ENCODE peak calls at places on chromosomes 4 and X, in five cellular contexts. R is lung, V is dorsolateral prefrontal cortex, A is kidney epithelial cell, Q is suprapubic skin. L is an unnamed sample.

GRCh38 chr4:173801876-173802713 is 272.1 kb upstream of the HAND2 start:
- DNase-seq in R (no peak), V (no peak), A (no peak), Q (no peak), L (no peak)

GRCh38 chr4:131499139-131499873 is 1649.8 kb upstream of the PCDH10 start:
- DNase-seq in R (no peak), V (no peak), A (peak; percentile 28), Q (no peak), L (no peak)

GRCh38 chr4:152258804-152259708 is 276.8 kb downstream of the FBXW7 start:
- DNase-seq in R (no peak), V (no peak), A (peak; percentile 77), Q (no peak), L (peak; percentile 57)

GRCh38 chrX:10047631-10048030 is 80.5 kb downstream of the CLDN34 start:
- DNase-seq in R (no peak), V (no peak), A (no peak), Q (no peak), L (no peak)

GRCh38 chr4:41142946-41143720 is 71.2 kb downstream of the APBB2 start:
- DNase-seq in R (peak; percentile 62), V (no peak), A (peak; percentile 81), Q (peak; percentile 79), L (peak; percentile 94)

GRCh38 chr4:2501034-2501594 is 32.2 kb downstream of the RNF4 start:
- DNase-seq in R (no peak), V (no peak), A (no peak), Q (no peak), L (no peak)

GRCh38 chrX:69968956-69969355 is 80.8 kb downstream of the AWAT2 start:
- DNase-seq in R (no peak), V (peak; percentile 10), A (no peak), Q (no peak), L (no peak)

GRCh38 chr4:148914734-148915133 is 472.5 kb upstream of the NR3C2 start:
- DNase-seq in R (no peak), V (no peak), A (no peak), Q (no peak), L (no peak)

GRCh38 chrX:124217289-124218251 is 114.9 kb upstream of the TEX13D start:
- DNase-seq in R (no peak), V (no peak), A (no peak), Q (no peak), L (no peak)

GRCh38 chr4:133320576-133321170 is 171.6 kb downstream of the PCDH10 start:
- DNase-seq in R (no peak), V (no peak), A (no peak), Q (no peak), L (no peak)

GRCh38 chr4:42515156-42515884 is 118.0 kb downstream of the SHISA3 start:
- DNase-seq in R (no peak), V (no peak), A (no peak), Q (no peak), L (no peak)

GRCh38 chrX:73561791-73562190 is 1.2 kb upstream of the CHIC1 start:
- DNase-seq in R (no peak), V (no peak), A (no peak), Q (no peak), L (no peak)

GRCh38 chrX:147376601-147377387 is 534.9 kb upstream of the FMR1 start:
- DNase-seq in R (no peak), V (no peak), A (no peak), Q (no peak), L (no peak)

GRCh38 chr4:38387348-38387747 is 276.7 kb upstream of the KLF3 start:
- DNase-seq in R (peak; percentile 89), V (no peak), A (no peak), Q (peak; percentile 77), L (no peak)

GRCh38 chr4:13476915-13477314 is 7.2 kb downstream of the RAB28 start:
- DNase-seq in R (no peak), V (no peak), A (peak; percentile 25), Q (no peak), L (peak; percentile 76)

GRCh38 chrX:69919749-69920148 is 130.0 kb downstream of the AWAT2 start:
- DNase-seq in R (no peak), V (no peak), A (no peak), Q (no peak), L (no peak)

GRCh38 chr4:124146071-124146470 is 566.5 kb downstream of the ANKRD50 start:
- DNase-seq in R (no peak), V (no peak), A (no peak), Q (no peak), L (no peak)

GRCh38 chrX:23525531-23525930 is 141.8 kb upstream of the PRDX4 start:
- DNase-seq in R (no peak), V (no peak), A (no peak), Q (no peak), L (no peak)

GRCh38 chrX:52262195-52262546 is 77.5 kb downstream of the MAGED4 start:
- DNase-seq in R (no peak), V (no peak), A (no peak), Q (no peak), L (no peak)

GRCh38 chr4:707929-708630 is 2.4 kb downstream of the PCGF3 start:
- DNase-seq in R (no peak), V (no peak), A (no peak), Q (no peak), L (no peak)
- H3K4me3 ChIP-seq in R (no peak overlapping the region), V (no peak overlapping the region), A (no peak overlapping the region), Q (peak overlapping the region; percentile 96), L (no peak overlapping the region)

GRCh38 chrX:120457766-120458180 is 11.3 kb downstream of the LAMP2 start:
- DNase-seq in R (no peak), V (no peak), A (peak; percentile 68), Q (no peak), L (peak; percentile 71)

GRCh38 chrX:120453985-120454384 is 15.1 kb downstream of the LAMP2 start:
- DNase-seq in R (no peak), V (no peak), A (no peak), Q (no peak), L (no peak)

GRCh38 chrX:120452131-120452530 is 17.0 kb downstream of the LAMP2 start:
- DNase-seq in R (no peak), V (peak; percentile 21), A (no peak), Q (no peak), L (no peak)

GRCh38 chrX:120459313-120459712 is 9.8 kb downstream of the LAMP2 start:
- DNase-seq in R (no peak), V (no peak), A (no peak), Q (no peak), L (no peak)

DNA sequence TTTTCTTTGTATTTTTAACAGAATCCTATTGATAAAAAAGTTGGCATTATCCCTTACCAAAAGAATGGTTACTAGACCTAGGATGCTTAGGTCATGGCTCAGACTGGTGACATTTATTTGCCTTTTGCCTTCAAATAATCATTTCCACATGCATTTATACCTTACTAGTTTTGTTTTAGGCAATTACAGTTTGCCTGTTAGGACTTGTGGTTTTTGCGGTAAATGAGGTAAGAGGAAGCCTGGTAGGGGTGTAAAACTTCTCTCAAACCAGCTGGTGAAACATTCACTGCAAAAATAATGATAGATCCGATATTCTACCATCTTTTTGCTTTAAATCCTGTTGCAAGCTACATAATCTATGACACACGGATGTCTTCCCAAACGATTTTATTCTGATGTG is 12.1 kb downstream of the LAMP2 start:
- DNase-seq in R (no peak), V (no peak), A (no peak), Q (no peak), L (no peak)
- H3K4me3 ChIP-seq in R (no peak overlapping the region), V (no peak overlapping the region), A (no peak overlapping the region), Q (no peak overlapping the region), L (no peak overlapping the region)

DNA sequence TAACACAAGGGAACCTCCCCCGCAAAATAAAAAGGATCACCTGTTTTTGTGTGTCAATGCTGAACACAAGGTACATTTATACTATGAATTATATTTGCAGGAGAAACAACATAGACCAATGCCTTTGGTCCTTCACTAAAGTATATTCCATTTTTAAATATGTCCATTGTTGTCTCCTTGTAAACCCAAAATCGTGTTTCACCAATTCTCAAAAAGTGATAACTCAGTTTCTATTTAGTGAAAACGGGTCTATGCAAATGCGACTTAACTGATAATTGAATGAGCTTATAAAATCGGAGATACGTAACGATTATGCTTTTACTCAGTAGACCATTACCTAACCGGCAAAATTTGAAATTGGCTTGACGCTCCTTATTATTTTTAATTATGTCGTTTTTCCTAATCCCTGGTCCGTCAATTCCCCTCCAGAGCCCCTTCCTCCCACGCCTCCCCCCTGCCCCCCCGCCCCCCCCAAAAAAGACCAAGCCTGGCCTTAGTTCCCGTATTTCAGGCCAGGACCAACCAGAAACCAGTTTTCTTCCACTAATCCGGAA is 2.0 kb downstream of the BRWD3 start:
- DNase-seq in R (no peak), V (no peak), A (no peak), Q (no peak), L (no peak)
- H3K4me3 ChIP-seq in R (no peak overlapping the region), V (peak overlapping the region; percentile 72), A (peak overlapping the region; percentile 73), Q (peak overlapping the region; percentile 61), L (peak overlapping the region; percentile 66)

DNA sequence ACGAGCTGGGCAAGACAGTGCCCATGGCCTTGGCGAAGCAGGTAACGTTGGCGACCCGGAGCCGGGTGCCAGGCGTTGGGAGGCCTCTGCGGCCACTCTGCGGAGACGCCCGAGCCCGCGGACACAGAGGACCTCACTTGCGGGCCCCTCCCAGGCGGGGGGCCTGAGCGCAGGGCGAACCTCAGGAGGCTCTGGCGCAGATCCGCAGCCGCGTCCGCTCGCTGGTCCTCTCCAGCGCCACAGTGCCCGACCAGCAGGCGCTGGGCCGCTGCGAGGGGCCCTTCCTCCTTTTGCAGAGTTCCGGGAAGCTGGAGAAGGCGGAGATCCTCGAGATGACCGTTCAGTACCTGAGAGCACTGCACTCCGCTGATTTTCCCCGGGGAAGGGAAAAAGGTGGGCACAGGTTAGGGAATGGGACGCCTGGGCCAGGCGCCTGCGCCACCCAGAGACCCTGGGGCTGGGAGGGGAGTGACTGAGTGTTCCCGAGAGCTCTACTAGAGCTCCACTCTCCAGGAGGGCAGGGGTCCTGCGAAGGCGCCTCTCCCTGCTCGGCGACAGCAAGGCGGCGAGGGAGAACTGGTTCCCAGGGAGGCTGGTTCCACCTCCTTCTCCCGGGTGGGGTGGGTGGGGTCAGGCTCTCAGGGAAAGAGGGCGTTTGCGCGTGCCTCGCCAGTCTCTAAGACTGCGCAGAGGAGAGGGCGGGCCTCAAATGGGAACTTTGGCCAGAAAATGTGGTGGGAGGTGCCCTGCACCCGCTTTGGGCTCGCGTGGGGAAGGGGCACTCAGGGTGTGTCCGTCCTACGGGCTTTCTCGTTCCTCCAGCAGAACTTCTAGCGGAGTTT is 1.4 kb downstream of the HELT start:
- DNase-seq in R (no peak), V (no peak), A (no peak), Q (no peak), L (no peak)
- H3K4me3 ChIP-seq in R (no peak overlapping the region), V (peak overlapping the region; percentile 30), A (no peak overlapping the region), Q (peak overlapping the region; percentile 42), L (no peak overlapping the region)

GRCh38 chr4:76434901-76435688 is at the start of gene SHROOM3:
- DNase-seq in R (no peak), V (no peak), A (no peak), Q (no peak), L (no peak)
- H3K4me3 ChIP-seq in R (no peak within 1 kb of the TSS), V (peak within 1 kb of the TSS; percentile 55), A (no peak within 1 kb of the TSS), Q (peak within 1 kb of the TSS; percentile 34), L (peak within 1 kb of the TSS; percentile 18)

DNA sequence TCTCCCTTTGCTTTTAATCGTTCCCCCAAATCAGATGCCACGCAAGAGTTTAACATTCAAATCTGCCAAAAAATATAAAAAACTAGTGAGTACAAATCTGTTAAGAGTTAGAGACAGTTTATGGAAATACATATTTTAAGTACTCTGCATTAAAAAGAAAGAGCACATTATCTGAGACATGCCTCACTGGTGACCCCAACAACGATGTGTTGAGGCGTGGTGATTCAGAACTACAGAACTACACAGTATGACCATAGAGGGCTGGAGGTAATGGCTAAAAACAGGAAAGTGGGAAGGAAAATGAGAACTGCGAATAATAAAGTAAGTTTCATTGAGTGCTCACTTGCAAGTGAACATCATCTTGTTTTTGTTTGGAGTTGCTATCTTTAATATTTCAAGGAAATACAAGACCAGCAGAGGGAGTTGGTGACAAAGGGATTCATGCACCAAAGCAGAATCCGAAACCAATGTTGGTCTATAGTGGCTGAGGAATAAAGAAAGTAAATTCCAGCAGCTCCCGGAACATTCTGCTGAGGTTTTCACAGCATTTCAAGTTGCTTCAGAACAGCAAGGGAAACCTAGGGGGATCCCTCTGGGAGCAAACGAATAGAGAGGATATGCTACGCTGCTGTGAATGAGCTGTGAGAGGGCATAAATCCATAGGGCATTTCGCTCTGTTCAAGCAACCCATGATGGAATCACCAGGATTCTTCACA is 92.2 kb downstream of the DCHS2 start:
- DNase-seq in R (no peak), V (no peak), A (peak; percentile 10), Q (no peak), L (no peak)
- H3K4me3 ChIP-seq in R (no peak overlapping the region), V (no peak overlapping the region), A (no peak overlapping the region), Q (peak overlapping the region; percentile 24), L (no peak overlapping the region)

L was measured in BJ.